ENCODE peak calls at places on chromosome 21, in ten cellular contexts. W is NCI-H1092; P is ELF-1; T is pulmonary artery endothelial cell; U is HTR-8/SVneo; F is lower leg skin; E is epithelial cell of prostate; S is stimulated activated CD8-positive, alpha-beta memory T cell treated with anti-CD3 and anti-CD28 coated beads, Interleukin-15, amount 100 ng/mL, for 4 hours; R is fibroblast of mammary gland; C is CD4-positive, alpha-beta T cell. J is an unnamed sample.

GRCh38 chr21:25149022-25149421 is 458.3 kb downstream of the MRPL39 start:
- DNase-seq in R (no peak), S (no peak), F (no peak), P (no peak), W (no peak), T (no peak), C (no peak), E (no peak), U (no peak), J (no peak)

GRCh38 chr21:27564684-27565280 is 597.9 kb upstream of the ADAMTS5 start:
- DNase-seq in T (no peak), U (peak), F (no peak), C (no peak), R (peak), P (peak), S (no peak), W (no peak), E (no peak), J (no peak)

GRCh38 chr21:43591468-43592050 is 67.7 kb downstream of the HSF2BP start:
- DNase-seq in P (no peak), F (no peak), R (peak), T (peak), S (no peak), C (no peak), E (no peak), U (no peak), W (no peak), J (no peak)

GRCh38 chr21:41821756-41822431 is 55.0 kb upstream of the RIPK4 start:
- DNase-seq in F (no peak), P (no peak), U (no peak), W (no peak), C (no peak), S (no peak), E (no peak), R (no peak), T (no peak), J (no peak)

GRCh38 chr21:38613686-38614085 is 115.4 kb upstream of the ERG start:
- DNase-seq in P (no peak), W (no peak), U (no peak), C (no peak), R (no peak), T (no peak), E (no peak), S (no peak), F (no peak), J (no peak)

GRCh38 chr21:38377165-38378093 is 120.6 kb downstream of the KCNJ15 start:
- DNase-seq in S (no peak), E (no peak), C (no peak), P (peak), R (no peak), U (no peak), T (no peak), W (no peak), F (no peak), J (no peak)

GRCh38 chr21:44576025-44576420 is 2.5 kb downstream of the KRTAP10-4 start:
- DNase-seq in C (no peak), P (no peak), F (no peak), W (no peak), E (no peak), U (no peak), R (no peak), S (no peak), T (no peak), J (no peak)

GRCh38 chr21:42424848-42425602 is 21.3 kb downstream of the UBASH3A start:
- DNase-seq in P (no peak), U (no peak), S (peak), R (no peak), C (peak), E (no peak), W (no peak), F (no peak), T (no peak), J (peak)

GRCh38 chr21:17848228-17848627 is 29.1 kb upstream of the C21orf91 start:
- DNase-seq in U (peak), P (no peak), C (no peak), E (peak), S (no peak), F (peak), W (no peak), R (peak), T (no peak), J (no peak)

GRCh38 chr21:15009964-15010363 is 54.8 kb downstream of the NRIP1 start:
- DNase-seq in P (no peak), T (no peak), S (no peak), E (no peak), U (no peak), R (peak), C (no peak), F (no peak), W (no peak), J (no peak)

GRCh38 chr21:14567557-14568279 is 21.6 kb upstream of the SAMSN1 start:
- DNase-seq in E (no peak), U (no peak), S (no peak), W (no peak), P (no peak), R (peak), F (no peak), T (no peak), C (no peak), J (no peak)

GRCh38 chr21:41636636-41637625 is 129.0 kb upstream of the TMPRSS2 start:
- DNase-seq in S (no peak), U (no peak), F (no peak), W (peak), C (no peak), R (no peak), T (no peak), E (no peak), P (no peak), J (no peak)

GRCh38 chr21:29680273-29680672 is 259.5 kb downstream of the GRIK1 start:
- DNase-seq in U (no peak), C (no peak), W (no peak), T (no peak), S (no peak), R (no peak), E (no peak), P (no peak), F (no peak), J (no peak)

GRCh38 chr21:41832230-41833137 is 46.7 kb downstream of the PRDM15 start:
- DNase-seq in R (no peak), P (no peak), S (no peak), T (no peak), C (no peak), U (no peak), E (no peak), W (no peak), F (no peak), J (no peak)

GRCh38 chr21:45163413-45164123 is 89.2 kb downstream of the ADARB1 start:
- DNase-seq in P (no peak), S (no peak), F (no peak), C (no peak), U (no peak), E (no peak), R (no peak), W (no peak), T (no peak), J (no peak)

GRCh38 chr21:42572906-42573495 is 59.3 kb downstream of the SLC37A1 start:
- DNase-seq in R (no peak), P (no peak), E (no peak), T (no peak), C (no peak), S (no peak), F (no peak), U (no peak), W (no peak), J (no peak)

GRCh38 chr21:33976980-33977720 is 61.5 kb upstream of the ATP5PO start:
- DNase-seq in U (no peak), P (no peak), R (no peak), E (no peak), S (no peak), C (no peak), T (no peak), W (no peak), F (no peak), J (no peak)

GRCh38 chr21:45959779-45960390 is 21.7 kb upstream of the COL6A1 start:
- DNase-seq in E (no peak), P (no peak), T (no peak), F (no peak), U (no peak), S (no peak), W (no peak), C (no peak), R (no peak), J (no peak)

GRCh38 chr21:28899744-28900143 is 92.9 kb downstream of the LTN1 start:
- DNase-seq in P (no peak), R (peak), F (no peak), C (no peak), W (no peak), T (no peak), U (no peak), S (no peak), E (no peak), J (no peak)

GRCh38 chr21:42227909-42228708 is 9.2 kb downstream of the ABCG1 start:
- DNase-seq in T (peak), W (no peak), F (peak), S (peak), C (peak), U (peak), P (peak), E (peak), R (peak), J (peak)

GRCh38 chr21:43806017-43806710 is 16.8 kb downstream of the RRP1 start:
- DNase-seq in W (no peak), R (no peak), S (no peak), U (no peak), P (no peak), F (no peak), E (no peak), C (no peak), T (no peak), J (no peak)

GRCh38 chr21:37758997-37759396 is 157.3 kb downstream of the KCNJ6 start:
- DNase-seq in F (no peak), T (no peak), W (peak), P (peak), C (no peak), R (peak), U (peak), S (no peak), E (no peak), J (no peak)

GRCh38 chr21:45776971-45777370 is 133.4 kb downstream of the PCBP3 start:
- DNase-seq in S (no peak), R (no peak), C (no peak), W (no peak), P (no peak), T (no peak), F (no peak), U (no peak), E (no peak), J (no peak)

GRCh38 chr21:37435120-37435519 is 68.5 kb downstream of the DYRK1A start:
- DNase-seq in S (no peak), C (no peak), F (peak), R (peak), W (no peak), T (peak), U (peak), P (peak), E (peak), J (no peak)

J was measured in stimulated activated effector memory CD8-positive, alpha-beta T cell treated with anti-CD3 and anti-CD28 coated beads, Interleukin-12 subunit alpha, Interleukin-12 subunit beta, amount 100 ng/mL, for 72 hours.